ENCODE peak calls at places on chromosomes 5 and 9, in six cellular contexts. F is right atrium auricular region, H is mesothelial cell of epicardium, L is kidney epithelial cell, S is neural crest cell, N is SK-N-SH. R is an unnamed sample.

GRCh38 chr9:71962328-71962727 is 50.9 kb downstream of the C9orf85 start:
- DNase-seq in N (no peak), S (no peak), L (no peak), H (no peak), F (no peak), R (no peak)

GRCh38 chr5:83570916-83571315 is 99.4 kb downstream of the VCAN start:
- DNase-seq in N (no peak), F (no peak), S (no peak), H (no peak), L (no peak), R (no peak)

GRCh38 chr5:55484531-55484930 is 50.2 kb downstream of the PLPP1 start:
- DNase-seq in S (no peak), H (no peak), F (no peak), L (no peak), N (no peak), R (no peak)

GRCh38 chr5:145834917-145835838 is at the start of gene PRELID2:
- DNase-seq in H (peak), F (peak), N (peak), L (peak), S (peak), R (no peak)

GRCh38 chr9:128685636-128686489 is 3.2 kb upstream of the SET start:
- DNase-seq in N (no peak), L (no peak), S (no peak), F (no peak), H (no peak), R (peak)

GRCh38 chr5:80711216-80711615 is 56.4 kb upstream of the DHFR start:
- DNase-seq in L (no peak), N (no peak), F (no peak), H (no peak), S (no peak), R (no peak)

GRCh38 chr5:82641362-82641988 is 363.3 kb upstream of the RPS23 start:
- DNase-seq in H (no peak), N (peak), S (peak), F (peak), L (peak), R (no peak)

GRCh38 chr5:62284946-62285891 is 20.8 kb upstream of the KIF2A start:
- DNase-seq in L (no peak), S (no peak), N (no peak), F (no peak), H (no peak), R (no peak)

GRCh38 chr9:129176786-129177442 is 1.1 kb downstream of the IER5L start:
- DNase-seq in F (no peak), L (no peak), N (peak), H (no peak), S (peak), R (peak)

GRCh38 chr5:116681334-116682013 is 106.9 kb upstream of the SEMA6A start:
- DNase-seq in F (no peak), L (no peak), N (no peak), H (no peak), S (no peak), R (no peak)

GRCh38 chr9:12775373-12775962 is 648 bp downstream of the LURAP1L start:
- DNase-seq in H (no peak), N (peak), S (peak), F (no peak), L (no peak), R (no peak)

GRCh38 chr5:79561525-79561893 is 47.6 kb upstream of the HOMER1 start:
- DNase-seq in N (no peak), H (no peak), S (no peak), F (no peak), L (no peak), R (peak)

GRCh38 chr5:151196556-151197290 is 27.2 kb downstream of the CCDC69 start:
- DNase-seq in L (no peak), S (no peak), N (no peak), F (peak), H (no peak), R (no peak)

GRCh38 chr5:18314192-18314778 is 680.0 kb downstream of the TAF11L14 start:
- DNase-seq in S (peak), F (no peak), N (peak), H (no peak), L (no peak), R (no peak)
- TF ChIP-seq CTCF in S (peak), F (peak), N (peak), H (peak), L (no peak), R (peak)

GRCh38 chr9:94630833-94631232 is 8.5 kb downstream of the FBP1 start:
- DNase-seq in L (no peak), N (no peak), F (no peak), H (no peak), S (no peak), R (no peak)
- TF ChIP-seq CTCF in L (no peak), N (no peak), F (no peak), H (no peak), S (no peak), R (no peak)

GRCh38 chr5:153629027-153629426 is 138.6 kb downstream of the GRIA1 start:
- DNase-seq in H (no peak), N (peak), F (no peak), S (peak), L (peak), R (no peak)
- TF ChIP-seq CTCF in H (no peak), N (peak), F (no peak), S (no peak), L (peak), R (no peak)

GRCh38 chr5:170378740-170379139 is 10.4 kb downstream of the KCNMB1 start:
- DNase-seq in L (no peak), F (no peak), S (no peak), N (no peak), H (no peak), R (no peak)

GRCh38 chr5:170377027-170377426 is 12.1 kb downstream of the KCNMB1 start:
- DNase-seq in F (no peak), H (no peak), L (no peak), N (no peak), S (no peak), R (no peak)

GRCh38 chr5:170380361-170380951 is 8.7 kb downstream of the KCNMB1 start:
- DNase-seq in L (no peak), S (no peak), N (peak), H (no peak), F (no peak), R (no peak)

DNA sequence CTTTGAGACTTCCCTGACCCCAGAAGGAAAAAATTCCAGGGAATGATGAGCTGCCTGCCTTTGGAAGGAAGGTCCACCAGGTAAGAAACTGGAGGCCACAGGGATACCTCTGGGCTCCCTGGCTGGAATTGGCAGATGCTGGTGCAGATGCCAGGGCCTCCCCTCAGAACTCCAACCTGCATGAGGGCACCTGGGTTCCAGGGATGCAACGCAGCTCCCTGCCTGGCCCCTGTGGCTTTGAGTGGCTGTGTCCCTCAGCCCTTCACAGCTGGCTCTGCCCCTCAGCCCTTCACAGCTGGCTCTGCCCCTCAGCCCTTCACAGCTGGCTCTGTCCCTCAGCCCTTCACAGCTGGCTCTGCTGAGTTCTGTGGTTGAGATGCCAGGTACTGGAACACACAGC is 13.9 kb downstream of the KCNMB1 start:
- DNase-seq in N (no peak), L (no peak), H (no peak), F (no peak), S (no peak), R (no peak)
- TF ChIP-seq CTCF in N (no peak), L (no peak), H (no peak), F (no peak), S (no peak), R (no peak)

R was measured in natural killer cell.